ENCODE peak calls at places on chromosomes 3 and 15, in six cellular contexts. One of them, this sample, is unnamed.

GRCh38 chr3:193231201-193231600 is 9.8 kb upstream of the PLAAT1 start:
- DNase-seq in RPMI8226: no peak
- DNase-seq in heart left ventricle: no peak
- DNase-seq in D341Med: no peak
- DNase-seq in NCI-H1105: no peak
- DNase-seq in H54: no peak
- DNase-seq in this sample: no peak

GRCh38 chr3:52838561-52839267 is 3.9 kb upstream of the MUSTN1 start:
- DNase-seq in RPMI8226: no peak
- DNase-seq in heart left ventricle: peak
- DNase-seq in D341Med: no peak
- DNase-seq in NCI-H1105: no peak
- DNase-seq in H54: no peak
- DNase-seq in this sample: peak

GRCh38 chr3:150773616-150774192 is 10.7 kb upstream of the SIAH2 start:
- DNase-seq in RPMI8226: no peak
- DNase-seq in heart left ventricle: no peak
- DNase-seq in D341Med: no peak
- DNase-seq in NCI-H1105: no peak
- DNase-seq in H54: no peak
- DNase-seq in this sample: peak

GRCh38 chr15:62026707-62027565 is 33.3 kb downstream of the VPS13C start:
- DNase-seq in RPMI8226: no peak
- DNase-seq in heart left ventricle: no peak
- DNase-seq in D341Med: no peak
- DNase-seq in NCI-H1105: no peak
- DNase-seq in H54: no peak
- DNase-seq in this sample: no peak

GRCh38 chr15:68599153-68599545 is 20.4 kb downstream of the CORO2B start:
- DNase-seq in RPMI8226: no peak
- DNase-seq in heart left ventricle: peak
- DNase-seq in D341Med: no peak
- DNase-seq in NCI-H1105: no peak
- DNase-seq in H54: no peak
- DNase-seq in this sample: no peak

GRCh38 chr3:123610331-123610730 is 25.5 kb upstream of the HACD2 start:
- DNase-seq in RPMI8226: no peak
- DNase-seq in heart left ventricle: no peak
- DNase-seq in D341Med: no peak
- DNase-seq in NCI-H1105: peak
- DNase-seq in H54: no peak
- DNase-seq in this sample: no peak

GRCh38 chr3:194326192-194327029 is 24.7 kb downstream of the CPN2 start:
- DNase-seq in RPMI8226: no peak
- DNase-seq in heart left ventricle: no peak
- DNase-seq in D341Med: peak
- DNase-seq in NCI-H1105: no peak
- DNase-seq in H54: no peak
- DNase-seq in this sample: no peak

GRCh38 chr15:41730543-41730942 is 43.7 kb upstream of the MAPKBP1 start:
- DNase-seq in RPMI8226: no peak
- DNase-seq in heart left ventricle: no peak
- DNase-seq in D341Med: no peak
- DNase-seq in NCI-H1105: no peak
- DNase-seq in H54: no peak
- DNase-seq in this sample: no peak

GRCh38 chr3:194808709-194809108 is 123.0 kb downstream of the FAM43A start:
- DNase-seq in RPMI8226: peak
- DNase-seq in heart left ventricle: no peak
- DNase-seq in D341Med: no peak
- DNase-seq in NCI-H1105: no peak
- DNase-seq in H54: peak
- DNase-seq in this sample: no peak

GRCh38 chr3:111392911-111393351 is 149.1 kb upstream of the CD96 start:
- DNase-seq in RPMI8226: no peak
- DNase-seq in heart left ventricle: no peak
- DNase-seq in D341Med: no peak
- DNase-seq in NCI-H1105: no peak
- DNase-seq in H54: no peak
- DNase-seq in this sample: no peak

GRCh38 chr3:127629462-127630403 is 748 bp downstream of the PODXL2 start:
- DNase-seq in RPMI8226: peak
- DNase-seq in heart left ventricle: no peak
- DNase-seq in D341Med: peak
- DNase-seq in NCI-H1105: peak
- DNase-seq in H54: no peak
- DNase-seq in this sample: peak

GRCh38 chr3:54198556-54198955 is 76.2 kb downstream of the CACNA2D3 start:
- DNase-seq in RPMI8226: no peak
- DNase-seq in heart left ventricle: no peak
- DNase-seq in D341Med: no peak
- DNase-seq in NCI-H1105: no peak
- DNase-seq in H54: no peak
- DNase-seq in this sample: no peak

GRCh38 chr3:96863129-96863740 is 48.8 kb downstream of the EPHA6 start:
- DNase-seq in RPMI8226: peak
- DNase-seq in heart left ventricle: no peak
- DNase-seq in D341Med: peak
- DNase-seq in NCI-H1105: peak
- DNase-seq in H54: no peak
- DNase-seq in this sample: no peak

GRCh38 chr3:17742092-17742836 is at the start of gene TBC1D5:
- DNase-seq in RPMI8226: peak
- DNase-seq in heart left ventricle: peak
- DNase-seq in D341Med: peak
- DNase-seq in NCI-H1105: peak
- DNase-seq in H54: peak
- DNase-seq in this sample: peak

GRCh38 chr3:105353485-105354161 is 13.1 kb upstream of the ALCAM start:
- DNase-seq in RPMI8226: no peak
- DNase-seq in heart left ventricle: peak
- DNase-seq in D341Med: no peak
- DNase-seq in NCI-H1105: no peak
- DNase-seq in H54: no peak
- DNase-seq in this sample: peak

GRCh38 chr3:127418560-127419099 is 130.8 kb upstream of the PRR20G start:
- DNase-seq in RPMI8226: no peak
- DNase-seq in heart left ventricle: no peak
- DNase-seq in D341Med: peak
- DNase-seq in NCI-H1105: no peak
- DNase-seq in H54: no peak
- DNase-seq in this sample: no peak

GRCh38 chr15:37015025-37015424 is 85.3 kb downstream of the MEIS2 start:
- DNase-seq in RPMI8226: no peak
- DNase-seq in heart left ventricle: peak
- DNase-seq in D341Med: no peak
- DNase-seq in NCI-H1105: no peak
- DNase-seq in H54: no peak
- DNase-seq in this sample: no peak

GRCh38 chr15:31263751-31264533 is 62.7 kb upstream of the KLF13 start:
- DNase-seq in RPMI8226: peak
- DNase-seq in heart left ventricle: peak
- DNase-seq in D341Med: peak
- DNase-seq in NCI-H1105: peak
- DNase-seq in H54: no peak
- DNase-seq in this sample: peak

GRCh38 chr3:194343561-194343893 is 7.6 kb downstream of the CPN2 start:
- DNase-seq in RPMI8226: no peak
- DNase-seq in heart left ventricle: no peak
- DNase-seq in D341Med: no peak
- DNase-seq in NCI-H1105: no peak
- DNase-seq in H54: no peak
- DNase-seq in this sample: no peak

This sample was measured in left ventricle myocardium superior.